ENCODE peak calls at places on chromosomes 11 and 22, in six cellular contexts. T is HCT116, A is SK-N-SH, V is HepG2, S is GM12878, Q is H1. P is an unnamed sample.

GRCh38 chr11:122714021-122714420 is 58.5 kb downstream of the UBASH3B start:
- DNase-seq in T (no peak), A (no peak), V (no peak), S (no peak), Q (no peak), P (no peak)

GRCh38 chr11:70557742-70558485 is 159.6 kb downstream of the CTTN start:
- DNase-seq in T (no peak), A (no peak), V (no peak), S (no peak), Q (no peak), P (no peak)

GRCh38 chr22:17412232-17412631 is 43.0 kb downstream of the CECR2 start:
- DNase-seq in T (no peak), A (no peak), V (no peak), S (no peak), Q (no peak), P (no peak)

GRCh38 chr22:49756656-49757055 is 71.0 kb downstream of the BRD1 start:
- DNase-seq in T (no peak), A (no peak), V (no peak), S (no peak), Q (no peak), P (no peak)

GRCh38 chr11:130325691-130326090 is 11.0 kb upstream of the ZBTB44 start:
- DNase-seq in T (no peak), A (no peak), V (no peak), S (no peak), Q (no peak), P (no peak)

GRCh38 chr22:36330655-36331305 is 57.0 kb downstream of the MYH9 start:
- DNase-seq in T (no peak), A (no peak), V (no peak), S (no peak), Q (no peak), P (peak; percentile 20)

GRCh38 chr11:120612363-120613263 is 101.1 kb downstream of the GRIK4 start:
- DNase-seq in T (no peak), A (no peak), V (peak; percentile 45), S (peak; percentile 94), Q (no peak), P (no peak)

GRCh38 chr11:25349537-25349936 is 852.7 kb downstream of the LUZP2 start:
- DNase-seq in T (no peak), A (no peak), V (no peak), S (no peak), Q (no peak), P (no peak)

GRCh38 chr11:57458410-57459111 is 1.8 kb upstream of the RTN4RL2 start:
- DNase-seq in T (no peak), A (peak; percentile 84), V (no peak), S (no peak), Q (peak; percentile 92), P (peak; percentile 58)

GRCh38 chr11:14026961-14027360 is 64.4 kb downstream of the SPON1 start:
- DNase-seq in T (no peak), A (no peak), V (no peak), S (no peak), Q (no peak), P (no peak)

GRCh38 chr11:8793114-8793777 is 110.7 kb downstream of the RPL27A start:
- DNase-seq in T (no peak), A (no peak), V (peak; percentile 30), S (no peak), Q (no peak), P (no peak)

GRCh38 chr11:66126808-66127555 is 56.9 kb downstream of the PACS1 start:
- DNase-seq in T (no peak), A (no peak), V (no peak), S (no peak), Q (no peak), P (no peak)

GRCh38 chr11:89293966-89294679 is 116.4 kb downstream of the TYR start:
- DNase-seq in T (no peak), A (no peak), V (no peak), S (no peak), Q (peak; percentile 71), P (no peak)

GRCh38 chr22:48188211-48188845 is 1425.9 kb downstream of the TBC1D22A start:
- DNase-seq in T (no peak), A (no peak), V (no peak), S (no peak), Q (no peak), P (peak; percentile 20)

GRCh38 chr11:48088682-48089050 is 108.3 kb downstream of the PTPRJ start:
- DNase-seq in T (no peak), A (no peak), V (no peak), S (no peak), Q (no peak), P (no peak)

GRCh38 chr11:61985863-61986262 is 18.4 kb upstream of the FTH1 start:
- DNase-seq in T (no peak), A (no peak), V (no peak), S (no peak), Q (no peak), P (no peak)

GRCh38 chr11:68488623-68489022 is 28.1 kb downstream of the PPP6R3 start:
- DNase-seq in T (no peak), A (no peak), V (no peak), S (no peak), Q (no peak), P (no peak)

GRCh38 chr11:73205666-73206343 is 12.3 kb upstream of the P2RY2 start:
- DNase-seq in T (no peak), A (no peak), V (no peak), S (no peak), Q (no peak), P (no peak)

GRCh38 chr11:33633251-33634003 is 67.2 kb downstream of the C11orf91 start:
- DNase-seq in T (peak; percentile 98), A (no peak), V (peak; percentile 82), S (no peak), Q (no peak), P (no peak)

GRCh38 chr11:27282141-27282590 is 80.8 kb downstream of the CCDC34 start:
- DNase-seq in T (no peak), A (no peak), V (peak; percentile 60), S (no peak), Q (no peak), P (no peak)

GRCh38 chr11:1829039-1829820 is 5.6 kb upstream of the SYT8 start:
- DNase-seq in T (no peak), A (no peak), V (no peak), S (no peak), Q (no peak), P (no peak)

GRCh38 chr22:45317551-45318167 is 7.9 kb downstream of the FAM118A start:
- DNase-seq in T (no peak), A (peak; percentile 70), V (no peak), S (no peak), Q (peak; percentile 54), P (no peak)

GRCh38 chr11:114340311-114341131 is 44.3 kb downstream of the NNMT start:
- DNase-seq in T (peak; percentile 51), A (peak; percentile 39), V (peak; percentile 30), S (no peak), Q (peak; percentile 61), P (peak; percentile 54)

GRCh38 chr22:47172771-47173534 is 410.5 kb downstream of the TBC1D22A start:
- DNase-seq in T (no peak), A (no peak), V (no peak), S (no peak), Q (peak; percentile 34), P (no peak)

DNA sequence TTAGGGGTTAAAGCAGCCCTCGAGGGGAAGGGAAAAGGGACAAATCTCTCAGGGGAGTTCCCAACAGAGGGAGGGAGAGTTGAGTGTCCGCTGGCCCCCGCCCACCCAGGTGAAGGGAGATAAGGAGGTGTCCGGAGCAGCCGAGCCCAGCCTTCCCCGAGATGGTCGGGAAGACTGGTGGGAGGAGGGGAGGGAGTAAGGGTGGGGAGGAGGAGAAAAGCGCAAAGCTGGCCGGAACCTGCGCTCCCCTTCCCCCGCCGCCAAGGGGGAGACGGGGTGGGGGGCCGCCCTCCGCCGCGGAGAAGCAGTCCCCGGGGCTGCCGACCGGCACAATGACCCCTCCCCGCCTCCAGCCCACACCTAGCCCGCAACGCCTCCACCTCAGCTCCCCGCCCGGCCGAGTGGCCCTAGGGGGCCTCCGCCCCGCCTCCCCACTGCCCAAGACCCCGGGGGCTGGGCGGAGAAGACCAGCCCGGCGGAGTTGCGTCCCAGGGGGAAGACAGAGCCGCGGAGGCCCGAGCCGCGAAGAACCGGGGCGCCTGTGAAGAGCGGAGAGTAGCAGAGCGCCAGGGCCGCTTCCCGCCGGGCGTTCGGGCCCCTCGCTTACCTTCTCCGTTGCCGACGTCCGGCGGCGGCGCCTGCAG is 479 bp downstream of the RSF1 start:
- DNase-seq in T (no peak), A (peak; percentile 68), V (peak; percentile 9), S (no peak), Q (peak; percentile 83), P (peak; percentile 79)
- TF ChIP-seq JUND in T (no peak), A (no peak), V (no peak), S (no peak), Q (no peak), P (no peak)

GRCh38 chr11:2926611-2927492 is 2.4 kb downstream of the PHLDA2 start:
- DNase-seq in T (no peak), A (no peak), V (no peak), S (no peak), Q (no peak), P (no peak)
- TF ChIP-seq MAX in T (no peak), A (no peak), V (no peak), S (no peak), Q (no peak), P (no peak)

DNA sequence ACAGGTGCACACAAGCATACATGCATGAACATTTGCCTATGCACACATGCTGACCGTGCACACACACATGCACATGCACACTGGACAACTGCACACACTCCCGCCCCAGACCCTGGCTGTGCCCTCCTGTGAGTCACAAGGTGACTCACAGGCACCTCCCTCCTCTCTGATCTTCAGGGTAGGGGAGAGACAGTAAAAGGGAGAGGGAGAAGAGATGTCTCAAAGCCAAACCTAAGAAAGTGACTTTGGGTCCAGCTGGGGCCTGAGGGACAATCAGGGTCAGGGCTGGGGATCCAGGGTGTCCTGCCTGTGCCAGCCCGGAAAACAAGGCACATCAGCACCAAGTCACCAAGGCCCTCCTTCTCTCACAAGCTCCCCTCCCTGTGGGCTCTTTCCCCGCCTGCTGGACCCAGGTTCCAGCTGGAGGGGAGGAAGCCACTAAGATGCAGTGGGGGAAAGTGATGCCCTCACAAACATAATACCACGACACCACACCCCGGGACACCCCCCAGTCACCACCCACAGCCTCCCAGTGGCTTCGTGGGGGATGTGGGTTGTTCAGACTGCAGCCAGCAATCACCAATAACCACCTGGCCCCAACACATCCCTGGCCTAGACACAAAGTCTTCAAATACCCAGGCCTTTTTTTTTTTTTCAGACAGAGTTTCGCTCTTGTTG is 39.3 kb downstream of the PDGFB start:
- DNase-seq in T (peak; percentile 46), A (no peak), V (peak; percentile 28), S (no peak), Q (no peak), P (peak; percentile 52)
- TF ChIP-seq JUND in T (peak; percentile 89), A (peak; percentile 64), V (no peak), S (no peak), Q (no peak), P (peak; percentile 93)

GRCh38 chr22:38304526-38304925 is 12.7 kb downstream of the CSNK1E start:
- DNase-seq in T (no peak), A (no peak), V (no peak), S (no peak), Q (no peak), P (no peak)

GRCh38 chr22:38303974-38304373 is 13.3 kb downstream of the CSNK1E start:
- DNase-seq in T (no peak), A (no peak), V (no peak), S (no peak), Q (no peak), P (no peak)

GRCh38 chr22:38300197-38300945 is 16.9 kb downstream of the CSNK1E start:
- DNase-seq in T (no peak), A (no peak), V (no peak), S (no peak), Q (no peak), P (no peak)

GRCh38 chr22:38305481-38306448 is 11.5 kb downstream of the CSNK1E start:
- DNase-seq in T (no peak), A (no peak), V (no peak), S (peak; percentile 89), Q (no peak), P (no peak)

GRCh38 chr22:38302906-38303305 is 14.3 kb downstream of the CSNK1E start:
- DNase-seq in T (no peak), A (no peak), V (no peak), S (no peak), Q (no peak), P (no peak)
- TF ChIP-seq MAX in T (no peak), A (no peak), V (no peak), S (no peak), Q (no peak), P (no peak)